ENCODE peak calls at places on chromosomes 13 and 19, in nine cellular contexts. F is CD8-positive, alpha-beta T cell; J is small intestine; X is NCI-H446 treated with DMSO at 0.1 percent for 48 hours; D is NCI-H2171 treated with DMSO at 0.1 percent for 48 hours; E is dorsolateral prefrontal cortex; P is Caco-2; W is fibroblast of the aortic adventitia; Q is activated effector memory CD4-positive, alpha-beta T cell treated with Interleukin-2 at 50 U/mL for 16 hours. Z is an unnamed sample.

GRCh38 chr13:94362411-94362909 is 117.0 kb downstream of the DCT start:
- DNase-seq in F (peak), J (peak), X (peak), D (peak), E (no peak), P (peak), W (peak), Q (peak), Z (peak)

GRCh38 chr13:112761701-112762689 is 72.2 kb downstream of the ATP11A start:
- DNase-seq in F (no peak), J (no peak), X (no peak), D (no peak), E (no peak), P (no peak), W (peak), Q (no peak), Z (no peak)

GRCh38 chr19:5170329-5170745 is 170.3 kb downstream of the PTPRS start:
- DNase-seq in F (peak), J (peak), X (no peak), D (no peak), E (no peak), P (peak), W (no peak), Q (peak), Z (no peak)

GRCh38 chr13:71695662-71696061 is 171.3 kb downstream of the DACH1 start:
- DNase-seq in F (no peak), J (no peak), X (no peak), D (no peak), E (no peak), P (no peak), W (no peak), Q (no peak), Z (no peak)

GRCh38 chr13:110615005-110615321 is 382 bp upstream of the NAXD start:
- DNase-seq in F (no peak), J (no peak), X (no peak), D (no peak), E (no peak), P (no peak), W (no peak), Q (no peak), Z (no peak)

GRCh38 chr13:33639640-33640080 is 178.3 kb upstream of the RFC3 start:
- DNase-seq in F (no peak), J (no peak), X (peak), D (no peak), E (no peak), P (no peak), W (no peak), Q (no peak), Z (peak)

GRCh38 chr13:28819046-28819747 is 942 bp upstream of the MTUS2 start:
- DNase-seq in F (no peak), J (peak), X (no peak), D (no peak), E (no peak), P (peak), W (peak), Q (no peak), Z (no peak)

GRCh38 chr13:22883262-22883840 is 297.4 kb upstream of the SGCG start:
- DNase-seq in F (no peak), J (no peak), X (no peak), D (no peak), E (no peak), P (no peak), W (no peak), Q (no peak), Z (no peak)

GRCh38 chr19:43525836-43526771 is 897 bp downstream of the ETHE1 start:
- DNase-seq in F (peak), J (peak), X (no peak), D (no peak), E (no peak), P (peak), W (peak), Q (no peak), Z (no peak)

Z was measured in M059J.